ENCODE peak calls at places on chromosomes 13 and 19, in four cellular contexts. One of them, this sample, is unnamed.

GRCh38 chr13:39552233-39552632 is 50.8 kb downstream of the LHFPL6 start:
- DNase-seq in omental fat pad: no peak
- DNase-seq in MM.1S: no peak
- DNase-seq in Kasumi-1: no peak
- DNase-seq in this sample: no peak

GRCh38 chr19:42942187-42942789 is 5.3 kb upstream of the PSG7 start:
- DNase-seq in MM.1S: no peak
- DNase-seq in omental fat pad: no peak
- DNase-seq in Kasumi-1: no peak
- DNase-seq in this sample: no peak

GRCh38 chr13:29493796-29494195 is 101.7 kb downstream of the SLC7A1 start:
- DNase-seq in MM.1S: no peak
- DNase-seq in omental fat pad: no peak
- DNase-seq in Kasumi-1: no peak
- DNase-seq in this sample: no peak

GRCh38 chr13:40692946-40693345 is 26.5 kb upstream of the FOXO1 start:
- DNase-seq in MM.1S: no peak
- DNase-seq in omental fat pad: no peak
- DNase-seq in Kasumi-1: no peak
- DNase-seq in this sample: no peak

GRCh38 chr13:44331912-44332840 is 41.4 kb upstream of the SERP2 start:
- DNase-seq in omental fat pad: peak
- DNase-seq in Kasumi-1: peak
- DNase-seq in MM.1S: no peak
- DNase-seq in this sample: no peak

GRCh38 chr19:18551631-18552030 is 6.0 kb upstream of the KXD1 start:
- DNase-seq in Kasumi-1: no peak
- DNase-seq in omental fat pad: no peak
- DNase-seq in MM.1S: no peak
- DNase-seq in this sample: no peak

GRCh38 chr13:42970824-42971669 is 21.0 kb downstream of the EPSTI1 start:
- DNase-seq in Kasumi-1: peak
- DNase-seq in MM.1S: peak
- DNase-seq in omental fat pad: no peak
- DNase-seq in this sample: peak

GRCh38 chr13:73731564-73731963 is 402.6 kb downstream of the KLF12 start:
- DNase-seq in MM.1S: no peak
- DNase-seq in omental fat pad: no peak
- DNase-seq in Kasumi-1: no peak
- DNase-seq in this sample: no peak

GRCh38 chr19:43804443-43804842 is 2.2 kb upstream of the LYPD5 start:
- DNase-seq in MM.1S: no peak
- DNase-seq in omental fat pad: no peak
- DNase-seq in Kasumi-1: no peak
- DNase-seq in this sample: no peak

GRCh38 chr13:36959438-36960116 is 39.5 kb upstream of the SMAD9 start:
- DNase-seq in omental fat pad: no peak
- DNase-seq in MM.1S: no peak
- DNase-seq in Kasumi-1: no peak
- DNase-seq in this sample: no peak

GRCh38 chr19:40585241-40585640 is 8.6 kb downstream of the SHKBP1 start:
- DNase-seq in Kasumi-1: no peak
- DNase-seq in omental fat pad: no peak
- DNase-seq in MM.1S: no peak
- DNase-seq in this sample: no peak

GRCh38 chr13:29905845-29906244 is 55.4 kb upstream of the UBL3 start:
- DNase-seq in Kasumi-1: peak
- DNase-seq in MM.1S: no peak
- DNase-seq in omental fat pad: no peak
- DNase-seq in this sample: no peak

This sample was measured in HTR-8/SVneo.